ENCODE peak calls at places on chromosomes 6 and 20, in seven cellular contexts. W, N, H, A, C, B and U are unnamed samples.

GRCh38 chr20:44615876-44616603 is 33.7 kb downstream of the PKIG start:
- DNase-seq in W (no peak), N (peak; percentile 37), H (no peak), A (no peak), C (no peak), B (no peak), U (no peak)

GRCh38 chr6:7899046-7899888 is 11.3 kb downstream of the TXNDC5 start:
- DNase-seq in W (no peak), N (peak; percentile 59), H (no peak), A (peak; percentile 3), C (no peak), B (no peak), U (no peak)

GRCh38 chr20:11906626-11907480 is 10.8 kb upstream of the BTBD3 start:
- DNase-seq in W (no peak), N (no peak), H (no peak), A (no peak), C (no peak), B (no peak), U (no peak)

GRCh38 chr6:16764188-16764950 is 3.1 kb upstream of the ATXN1 start:
- DNase-seq in W (no peak), N (no peak), H (no peak), A (no peak), C (no peak), B (no peak), U (no peak)

GRCh38 chr6:133715270-133715669 is 173.6 kb upstream of the TCF21 start:
- DNase-seq in W (no peak), N (no peak), H (no peak), A (no peak), C (no peak), B (no peak), U (no peak)

GRCh38 chr6:149727793-149728498 is 10.0 kb upstream of the LATS1 start:
- DNase-seq in W (no peak), N (no peak), H (no peak), A (no peak), C (no peak), B (no peak), U (no peak)

GRCh38 chr6:13927203-13927602 is 2.5 kb downstream of the RNF182 start:
- DNase-seq in W (no peak), N (no peak), H (no peak), A (no peak), C (no peak), B (no peak), U (no peak)

GRCh38 chr6:136761227-136761922 is 30.9 kb downstream of the MAP3K5 start:
- DNase-seq in W (no peak), N (peak; percentile 67), H (no peak), A (no peak), C (no peak), B (no peak), U (no peak)

GRCh38 chr6:145110109-145110508 is 625.2 kb downstream of the EPM2A start:
- DNase-seq in W (no peak), N (no peak), H (no peak), A (no peak), C (no peak), B (no peak), U (no peak)

GRCh38 chr6:44284867-44285266 is 14.6 kb downstream of the TMEM151B start:
- DNase-seq in W (no peak), N (no peak), H (no peak), A (no peak), C (no peak), B (no peak), U (no peak)

GRCh38 chr6:116513224-116513875 is 1.9 kb downstream of the CALHM5 start:
- DNase-seq in W (no peak), N (no peak), H (no peak), A (no peak), C (no peak), B (no peak), U (no peak)

GRCh38 chr6:16163066-16163465 is 34.2 kb downstream of the MYLIP start:
- DNase-seq in W (no peak), N (no peak), H (no peak), A (no peak), C (no peak), B (no peak), U (no peak)

GRCh38 chr6:108755257-108756240 is 92.7 kb upstream of the ARMC2 start:
- DNase-seq in W (no peak), N (no peak), H (no peak), A (no peak), C (no peak), B (no peak), U (no peak)

GRCh38 chr6:35970181-35970580 is 49.3 kb upstream of the SRPK1 start:
- DNase-seq in W (no peak), N (no peak), H (no peak), A (peak; percentile 36), C (no peak), B (no peak), U (no peak)

GRCh38 chr6:12291785-12292604 is 1.8 kb downstream of the EDN1 start:
- DNase-seq in W (no peak), N (no peak), H (peak; percentile 48), A (peak; percentile 31), C (peak; percentile 10), B (no peak), U (no peak)

GRCh38 chr6:28683945-28684538 is 158.4 kb downstream of the GPX5 start:
- DNase-seq in W (peak; percentile 38), N (peak; percentile 65), H (no peak), A (peak; percentile 48), C (peak; percentile 18), B (no peak), U (peak; percentile 5)

GRCh38 chr6:37061157-37061804 is 55.8 kb downstream of the FGD2 start:
- DNase-seq in W (no peak), N (peak; percentile 78), H (no peak), A (no peak), C (no peak), B (no peak), U (no peak)

GRCh38 chr6:127690092-127690491 is 113.1 kb downstream of the C6orf58 start:
- DNase-seq in W (no peak), N (no peak), H (no peak), A (peak; percentile 1), C (no peak), B (no peak), U (peak; percentile 3)

GRCh38 chr20:59813948-59814834 is 119.2 kb downstream of the SYCP2 start:
- DNase-seq in W (no peak), N (no peak), H (no peak), A (no peak), C (no peak), B (no peak), U (no peak)

GRCh38 chr6:47235964-47236760 is 73.5 kb downstream of the TNFRSF21 start:
- DNase-seq in W (no peak), N (peak; percentile 42), H (no peak), A (no peak), C (no peak), B (no peak), U (no peak)

GRCh38 chr6:147579667-147580066 is 71.2 kb downstream of the SAMD5 start:
- DNase-seq in W (no peak), N (no peak), H (no peak), A (no peak), C (no peak), B (no peak), U (no peak)

GRCh38 chr6:110615723-110616122 is 139.3 kb upstream of the SLC22A16 start:
- DNase-seq in W (no peak), N (no peak), H (no peak), A (no peak), C (no peak), B (no peak), U (no peak)

GRCh38 chr6:2109796-2110195 is 135.6 kb downstream of the GMDS start:
- DNase-seq in W (no peak), N (no peak), H (no peak), A (no peak), C (no peak), B (no peak), U (no peak)

GRCh38 chr6:121504227-121504626 is 68.8 kb downstream of the GJA1 start:
- DNase-seq in W (no peak), N (no peak), H (no peak), A (peak; percentile 40), C (no peak), B (no peak), U (no peak)

GRCh38 chr6:43702522-43703440 is 15.2 kb upstream of the MRPS18A start:
- DNase-seq in W (peak; percentile 86), N (peak; percentile 62), H (peak; percentile 47), A (peak; percentile 98), C (peak; percentile 72), B (peak; percentile 50), U (peak; percentile 85)

GRCh38 chr20:51767018-51767866 is 948 bp downstream of the ATP9A start:
- DNase-seq in W (peak; percentile 77), N (peak; percentile 82), H (peak; percentile 38), A (peak; percentile 100), C (peak; percentile 59), B (peak; percentile 17), U (no peak)
- TF ChIP-seq CTCF in W (peak; percentile 44), N (peak; percentile 46), H (no peak), A (peak; percentile 72), C (peak; percentile 66), B (no peak), U (peak; percentile 26)

DNA sequence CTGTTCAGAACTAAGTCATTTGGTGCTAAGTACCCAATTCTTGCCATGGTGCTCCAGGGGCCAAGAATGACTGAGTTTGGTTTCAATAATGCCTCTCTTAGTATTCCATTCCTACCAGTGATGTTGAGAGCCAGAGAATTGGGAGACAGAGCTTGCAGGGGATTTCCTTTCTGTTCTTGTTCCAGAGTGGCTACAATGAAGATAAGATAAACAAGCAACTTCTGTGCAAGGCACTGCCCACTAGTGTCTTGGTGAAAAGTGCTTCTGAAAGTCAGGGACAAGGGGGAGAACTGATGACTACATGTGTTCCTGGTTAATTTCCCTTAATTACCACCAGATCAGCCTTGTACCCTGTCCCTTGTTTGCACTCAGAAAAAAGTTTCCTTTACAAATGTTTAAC is 421.6 kb downstream of the BCKDHB start:
- DNase-seq in W (no peak), N (no peak), H (no peak), A (peak; percentile 4), C (no peak), B (no peak), U (no peak)
- TF ChIP-seq CTCF in W (no peak), N (no peak), H (no peak), A (no peak), C (no peak), B (no peak), U (peak; percentile 4)

DNA sequence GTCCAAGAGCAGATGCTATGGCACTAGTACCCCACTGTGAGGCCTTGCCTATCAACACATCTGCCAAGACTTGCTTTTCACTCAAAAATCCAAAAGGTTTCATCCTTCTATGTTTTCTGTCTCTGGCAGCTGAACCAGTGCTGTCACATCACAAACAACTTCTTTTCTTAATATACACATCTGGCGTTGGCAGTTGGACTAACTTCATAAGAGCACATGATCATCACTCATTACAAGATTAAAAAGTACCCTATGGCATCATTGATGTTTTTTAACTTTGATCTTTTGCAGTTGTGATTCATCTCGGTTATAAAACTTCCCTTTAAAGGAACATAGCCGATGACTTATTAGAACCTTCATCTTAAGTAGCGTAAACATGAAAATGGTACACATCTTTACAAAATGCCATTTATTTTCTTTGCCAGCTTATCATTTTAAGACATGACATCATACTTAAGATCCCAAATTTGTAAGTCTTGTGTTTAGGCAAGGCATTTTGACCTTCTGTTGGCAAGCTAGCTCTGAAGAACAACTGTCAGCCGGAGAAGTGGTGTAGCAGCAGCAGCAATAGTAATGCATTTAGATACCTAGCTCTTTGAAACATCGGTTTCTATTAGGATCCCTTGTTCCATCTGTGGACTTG is 64.2 kb upstream of the SUPT3H start:
- DNase-seq in W (no peak), N (no peak), H (no peak), A (no peak), C (no peak), B (no peak), U (no peak)
- TF ChIP-seq CTCF in W (no peak), N (no peak), H (no peak), A (no peak), C (no peak), B (no peak), U (no peak)

GRCh38 chr6:152595507-152595906 is 41.7 kb downstream of the SYNE1 start:
- DNase-seq in W (no peak), N (peak; percentile 8), H (no peak), A (no peak), C (no peak), B (no peak), U (no peak)
- TF ChIP-seq CTCF in W (peak; percentile 46), N (peak; percentile 71), H (peak; percentile 44), A (no peak), C (peak; percentile 45), B (no peak), U (peak; percentile 59)